ENCODE peak calls at places on chromosomes 13 and 19, in four cellular contexts. I, D, W and J are unnamed samples. For H3K9me3, the result is how much of the 10 kb centered on the place peaks cover.

GRCh38 chr19:16325161-16325527 is 518 bp downstream of the KLF2 start:
- DNase-seq in I (no peak), D (peak), W (no peak), J (peak)

GRCh38 chr13:44692173-44692713 is 116.1 kb upstream of the TSC22D1 start:
- DNase-seq in I (peak), D (no peak), W (no peak), J (no peak)

GRCh38 chr19:41904118-41904870 is 21.3 kb downstream of the ARHGEF1 start:
- DNase-seq in I (no peak), D (no peak), W (no peak), J (no peak)

GRCh38 chr13:41858783-41859182 is 102.1 kb downstream of the VWA8 start:
- DNase-seq in I (no peak), D (no peak), W (no peak), J (no peak)

GRCh38 chr19:35958660-35959039 is 22.5 kb downstream of the LRFN3 start:
- DNase-seq in I (no peak), D (no peak), W (no peak), J (no peak)

GRCh38 chr13:40153516-40153915 is 498.1 kb downstream of the COG6 start:
- DNase-seq in I (no peak), D (peak), W (no peak), J (no peak)

GRCh38 chr13:92173254-92173653 is 774.8 kb downstream of the GPC5 start:
- DNase-seq in I (no peak), D (no peak), W (no peak), J (no peak)

GRCh38 chr19:32676186-32676894 is 692 bp downstream of the RGS9BP start:
- DNase-seq in I (no peak), D (no peak), W (peak), J (peak)

GRCh38 chr13:21511841-21512240 is 52.7 kb upstream of the ZDHHC20 start:
- DNase-seq in I (peak), D (no peak), W (no peak), J (no peak)

GRCh38 chr13:80558074-80558473 is 217.1 kb upstream of the SPRY2 start:
- DNase-seq in I (no peak), D (no peak), W (no peak), J (no peak)

GRCh38 chr19:13024126-13024957 is 29.1 kb downstream of the NFIX start:
- DNase-seq in I (peak), D (no peak), W (no peak), J (no peak)

GRCh38 chr13:35252536-35253205 is 223.8 kb downstream of the MAB21L1 start:
- DNase-seq in I (no peak), D (no peak), W (no peak), J (no peak)

GRCh38 chr19:15264061-15264932 is 32.0 kb upstream of the EPHX3 start:
- DNase-seq in I (peak), D (peak), W (peak), J (peak)

GRCh38 chr19:55459950-55460657 is 1.3 kb downstream of the ISOC2 start:
- DNase-seq in I (peak), D (no peak), W (no peak), J (no peak)

GRCh38 chr19:12796146-12797071 is 5.1 kb downstream of the JUNB start:
- DNase-seq in I (peak), D (peak), W (peak), J (peak)

GRCh38 chr19:46984077-46985010 is 35.3 kb upstream of the NPAS1 start:
- DNase-seq in I (peak), D (no peak), W (no peak), J (no peak)

GRCh38 chr19:3979289-3979673 is 6.0 kb downstream of the EEF2 start:
- DNase-seq in I (no peak), D (no peak), W (no peak), J (no peak)

GRCh38 chr19:3978145-3978544 is 7.1 kb downstream of the EEF2 start:
- DNase-seq in I (no peak), D (no peak), W (no peak), J (no peak)

GRCh38 chr19:3981373-3981735 is 3.9 kb downstream of the EEF2 start:
- DNase-seq in I (no peak), D (no peak), W (no peak), J (no peak)

GRCh38 chr19:3980353-3981251 is 4.7 kb downstream of the EEF2 start:
- DNase-seq in I (no peak), D (no peak), W (no peak), J (no peak)

GRCh38 chr19:3979674-3980352 is 5.5 kb downstream of the EEF2 start:
- DNase-seq in I (no peak), D (no peak), W (no peak), J (no peak)
- H3K4me3 ChIP-seq in I (no peak), D (no peak), W (no peak), J (no peak)

GRCh38 chr19:23049256-23049655 is 46.3 kb upstream of the ZNF728 start:
- DNase-seq in I (no peak), D (no peak), W (no peak), J (no peak)
- H3K9me3 ChIP-seq in I (under half), D (under half), W (under half), J (under half)

GRCh38 chr19:38686530-38686888 is 39.1 kb downstream of the ACTN4 start:
- DNase-seq in I (no peak), D (no peak), W (peak), J (peak)
- H3K27ac ChIP-seq in I (peak), D (no peak), W (peak), J (no peak)

GRCh38 chr19:54179921-54180452 is 7.0 kb upstream of the TMC4 start:
- DNase-seq in I (peak), D (no peak), W (no peak), J (no peak)

GRCh38 chr19:54183431-54183830 is 5.9 kb downstream of the MBOAT7 start:
- DNase-seq in I (no peak), D (no peak), W (no peak), J (no peak)

GRCh38 chr19:54178581-54179261 is 5.8 kb upstream of the TMC4 start:
- DNase-seq in I (no peak), D (no peak), W (no peak), J (no peak)

GRCh38 chr19:54180691-54181091 is 7.7 kb upstream of the TMC4 start:
- DNase-seq in I (no peak), D (no peak), W (no peak), J (no peak)

GRCh38 chr19:54179262-54179587 is 6.3 kb upstream of the TMC4 start:
- DNase-seq in I (no peak), D (no peak), W (no peak), J (no peak)
- H3K4me3 ChIP-seq in I (no peak), D (no peak), W (no peak), J (no peak)

DNA sequence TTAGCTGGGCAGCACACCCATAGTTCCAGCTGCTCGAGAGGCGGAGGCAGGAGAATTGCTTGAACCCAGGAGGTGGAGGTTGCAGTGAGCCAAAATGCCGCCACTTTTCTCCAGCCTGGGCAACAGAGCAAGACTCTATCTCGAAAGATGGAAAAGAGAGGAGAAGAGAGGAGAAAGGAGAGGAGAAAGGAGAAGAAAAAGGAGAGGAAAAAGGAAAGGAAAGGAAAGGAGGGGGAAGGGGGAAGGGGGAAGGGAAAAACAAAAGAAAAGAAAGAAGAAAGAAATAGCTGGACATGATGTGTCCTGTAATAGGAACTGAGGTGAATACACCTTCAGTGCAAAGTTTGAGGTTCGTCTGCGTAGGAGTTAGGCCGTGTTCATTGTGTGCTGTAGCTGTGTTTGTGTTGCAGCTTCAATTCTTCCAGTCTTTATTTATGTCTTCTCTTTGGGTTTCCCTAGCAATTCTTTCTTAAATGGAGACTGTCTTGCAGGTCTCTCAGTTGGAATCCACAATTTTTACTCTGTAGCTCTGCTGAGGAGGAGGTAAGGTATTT is 13.4 kb downstream of the ZNF607 start:
- DNase-seq in I (no peak), D (no peak), W (no peak), J (no peak)
- H3K9me3 ChIP-seq in I (under half), D (under half), W (under half), J (half or more)

DNA sequence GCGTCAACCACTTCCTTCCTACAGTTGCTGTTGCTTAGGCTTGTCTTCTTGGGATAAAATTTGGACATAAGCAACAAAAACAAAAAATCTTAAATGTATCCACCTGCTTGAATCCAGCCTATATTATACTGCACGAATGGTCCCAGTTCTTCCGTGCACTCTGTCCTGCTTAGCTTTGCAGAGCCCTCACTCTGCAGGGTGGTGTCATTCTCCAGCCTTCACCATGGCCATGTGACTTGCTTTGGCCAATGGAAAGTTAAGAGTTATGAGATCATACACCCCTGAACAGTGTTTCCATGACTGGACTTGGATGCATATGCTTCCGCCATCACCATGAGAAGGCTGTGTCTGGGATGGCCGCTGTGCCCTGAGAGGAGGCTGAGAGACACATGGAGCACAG is 27.4 kb upstream of the SACS start:
- DNase-seq in I (no peak), D (no peak), W (no peak), J (no peak)
- H3K27ac ChIP-seq in I (no peak), D (no peak), W (no peak), J (no peak)

GRCh38 chr13:97127842-97128241 is 94.3 kb upstream of the MBNL2 start:
- DNase-seq in I (no peak), D (no peak), W (no peak), J (no peak)

GRCh38 chr13:97125810-97126738 is 96.1 kb upstream of the MBNL2 start:
- DNase-seq in I (peak), D (no peak), W (no peak), J (no peak)

GRCh38 chr13:97124237-97124636 is 97.9 kb upstream of the MBNL2 start:
- DNase-seq in I (no peak), D (no peak), W (no peak), J (no peak)

GRCh38 chr13:97122381-97122996 is 99.6 kb upstream of the MBNL2 start:
- DNase-seq in I (peak), D (no peak), W (no peak), J (no peak)

DNA sequence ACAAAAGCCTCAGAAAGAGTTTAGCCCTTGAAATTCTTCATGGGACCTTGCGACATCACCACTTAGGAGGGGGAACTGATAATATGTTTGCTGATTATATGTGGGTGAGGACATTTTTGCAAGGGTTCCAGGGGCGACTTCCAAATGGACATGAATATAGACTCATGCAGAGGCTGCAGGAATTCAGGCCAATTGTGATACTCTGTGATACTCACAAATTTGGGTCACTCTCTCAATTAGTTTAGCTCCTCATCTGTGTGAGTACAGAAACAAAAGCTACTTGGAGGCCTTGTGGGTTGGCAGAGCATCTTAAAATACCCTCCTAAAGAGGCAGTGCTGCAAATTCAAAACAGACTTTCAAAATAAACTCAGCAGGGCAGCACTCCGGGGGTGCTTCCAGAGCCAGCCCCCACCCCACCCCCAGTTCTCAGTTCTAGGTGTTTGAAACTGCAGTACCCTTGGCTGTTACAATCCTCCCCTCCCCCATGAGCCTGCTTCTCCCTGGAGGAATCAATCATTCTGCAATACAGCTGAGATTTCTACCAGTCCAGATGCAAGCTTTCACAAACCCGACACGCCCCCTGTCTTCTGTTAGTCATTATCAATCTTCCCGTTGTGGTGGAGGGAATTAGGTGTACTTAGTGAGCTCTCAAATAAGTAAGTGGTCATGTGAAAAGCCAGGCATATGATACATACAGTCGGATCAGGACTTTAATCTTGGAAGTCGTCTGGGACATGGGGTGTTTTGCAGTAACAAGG is 96.9 kb upstream of the MBNL2 start:
- DNase-seq in I (peak), D (no peak), W (no peak), J (no peak)
- H3K4me3 ChIP-seq in I (no peak), D (no peak), W (no peak), J (no peak)

GRCh38 chr13:48667136-48667535 is 13.4 kb downstream of the CYSLTR2 start:
- DNase-seq in I (no peak), D (no peak), W (no peak), J (no peak)
- H3K9me3 ChIP-seq in I (under half), D (under half), W (under half), J (under half)

GRCh38 chr19:49407482-49408015 is 15.7 kb downstream of the PTH2 start:
- DNase-seq in I (no peak), D (no peak), W (no peak), J (no peak)

GRCh38 chr19:49400034-49400433 is 12.0 kb downstream of the KASH5 start:
- DNase-seq in I (no peak), D (no peak), W (no peak), J (no peak)

GRCh38 chr19:49407079-49407478 is 16.2 kb downstream of the PTH2 start:
- DNase-seq in I (no peak), D (no peak), W (no peak), J (no peak)

GRCh38 chr19:49398931-49399330 is 10.9 kb downstream of the KASH5 start:
- DNase-seq in I (no peak), D (no peak), W (no peak), J (no peak)

DNA sequence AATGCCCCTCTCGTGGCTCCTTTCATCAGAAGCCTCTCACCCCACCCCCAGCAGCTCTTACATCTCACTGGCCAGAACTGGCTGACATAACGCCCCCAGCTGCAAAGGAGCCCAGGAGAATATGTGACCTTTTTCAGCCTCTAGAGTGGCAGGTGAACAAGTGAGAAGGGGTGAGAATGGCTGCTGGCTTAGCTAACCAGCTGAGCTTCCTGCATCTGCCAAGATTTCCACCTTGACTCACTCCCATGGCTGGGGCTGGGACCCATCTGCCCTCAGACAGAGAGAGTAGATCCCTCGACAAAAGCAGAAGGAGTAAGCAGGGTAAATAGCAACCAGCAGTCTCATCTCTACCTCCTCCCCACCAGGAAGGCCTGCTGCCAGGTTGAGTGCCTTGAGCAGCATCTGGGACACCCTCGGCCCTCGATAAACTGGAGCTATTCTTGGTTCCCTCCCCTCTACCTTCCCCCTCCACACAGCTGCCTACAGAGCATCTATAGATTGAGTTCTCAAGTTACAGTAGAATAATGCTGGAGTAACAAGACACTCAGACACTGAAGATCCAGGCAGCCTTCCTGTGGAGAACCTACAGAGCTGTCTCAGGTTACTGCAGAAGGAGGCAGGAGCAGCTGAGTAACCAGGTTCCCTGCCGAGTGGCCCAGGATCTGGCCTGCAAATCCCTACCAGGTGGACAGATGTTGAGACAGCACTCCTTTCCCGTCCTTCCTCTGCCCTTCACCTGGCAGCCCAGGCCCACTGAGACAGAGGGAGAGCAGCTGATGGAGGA is 15.5 kb downstream of the KASH5 start:
- DNase-seq in I (peak), D (no peak), W (no peak), J (no peak)
- H3K27ac ChIP-seq in I (no peak), D (no peak), W (no peak), J (no peak)

DNA sequence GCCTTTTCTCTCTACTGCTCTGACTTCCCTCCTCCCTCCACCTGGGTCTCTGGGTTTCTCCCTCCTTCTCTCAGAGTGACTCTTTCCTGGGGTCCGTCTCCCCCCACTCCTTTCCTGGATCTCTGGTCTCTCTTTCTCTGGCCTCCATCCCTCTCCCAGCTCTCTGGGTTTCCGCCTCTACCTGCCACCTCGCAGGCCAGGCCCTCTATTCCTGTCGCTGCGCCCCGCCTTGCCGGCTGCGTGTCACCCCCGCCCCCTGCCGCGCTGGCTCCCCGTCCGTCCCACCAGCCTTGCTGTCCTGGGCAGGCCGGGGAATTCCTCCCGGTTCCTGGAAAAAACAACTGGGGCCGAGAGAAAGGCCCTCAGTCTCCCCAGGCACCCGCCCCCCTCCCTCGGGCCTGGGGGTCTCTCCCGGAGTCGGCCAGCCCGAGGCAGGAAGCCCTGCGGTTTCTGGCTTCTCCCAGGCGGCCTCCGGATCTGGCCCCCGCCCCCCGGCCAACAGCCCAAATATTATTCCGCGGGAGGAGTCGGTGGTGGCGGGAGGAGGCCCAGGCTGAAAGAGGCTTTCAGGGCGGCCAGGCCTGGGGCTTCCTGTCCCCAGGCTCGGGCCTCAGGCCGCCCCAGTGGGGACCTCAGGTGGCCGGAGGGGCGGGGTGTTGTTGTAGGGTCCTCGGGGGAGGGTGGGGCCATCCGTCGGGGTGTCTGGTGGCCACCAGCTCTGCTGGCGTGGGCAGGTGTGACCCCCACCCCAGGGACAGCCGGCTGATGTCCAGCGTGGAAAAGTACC is 9.3 kb downstream of the IRF2BP1 start:
- DNase-seq in I (peak), D (no peak), W (no peak), J (no peak)
- H3K4me3 ChIP-seq in I (no peak), D (no peak), W (no peak), J (no peak)